ENCODE peak calls at places on chromosomes 1 and 21, in six cellular contexts. I is body of pancreas; S is NCI-H510A treated with DMSO at 0.1 percent for 48 hours; M is activated CD4-positive, CD25-positive, alpha-beta regulatory T cell; Y is substantia nigra; F is head of caudate nucleus. X is an unnamed sample.

GRCh38 chr1:14704846-14705245 is 106.4 kb downstream of the KAZN start:
- DNase-seq in I (no peak), S (no peak), M (no peak), Y (no peak), F (no peak), X (no peak)

GRCh38 chr1:9101510-9102146 is 27.3 kb downstream of the GPR157 start:
- DNase-seq in I (no peak), S (peak; percentile 99), M (no peak), Y (peak; percentile 40), F (peak; percentile 58), X (peak; percentile 69)

GRCh38 chr1:227948493-227949260 is 945 bp upstream of the WNT9A start:
- DNase-seq in I (peak; percentile 11), S (peak; percentile 11), M (no peak), Y (no peak), F (no peak), X (no peak)

GRCh38 chr1:240237305-240237721 is 145.6 kb downstream of the FMN2 start:
- DNase-seq in I (no peak), S (no peak), M (no peak), Y (no peak), F (no peak), X (no peak)

GRCh38 chr1:34407140-34407539 is 230.4 kb downstream of the C1orf94 start:
- DNase-seq in I (no peak), S (no peak), M (no peak), Y (no peak), F (no peak), X (no peak)

GRCh38 chr1:156754219-156754618 is 2.7 kb upstream of the HDGF start:
- DNase-seq in I (no peak), S (peak; percentile 16), M (no peak), Y (no peak), F (no peak), X (no peak)

GRCh38 chr1:25642710-25643109 is 26.1 kb downstream of the MAN1C1 start:
- DNase-seq in I (no peak), S (no peak), M (no peak), Y (no peak), F (no peak), X (no peak)

GRCh38 chr1:110173466-110174117 is 23.3 kb downstream of the SLC6A17 start:
- DNase-seq in I (no peak), S (no peak), M (no peak), Y (no peak), F (no peak), X (no peak)

GRCh38 chr1:44481701-44482100 is 76.6 kb downstream of the RNF220 start:
- DNase-seq in I (no peak), S (no peak), M (no peak), Y (no peak), F (no peak), X (no peak)

GRCh38 chr1:60970081-60970509 is 112.3 kb upstream of the NFIA start:
- DNase-seq in I (no peak), S (peak; percentile 80), M (no peak), Y (no peak), F (no peak), X (no peak)

GRCh38 chr1:31995263-31995662 is 18.4 kb upstream of the KHDRBS1 start:
- DNase-seq in I (no peak), S (no peak), M (no peak), Y (no peak), F (no peak), X (no peak)

GRCh38 chr21:37983336-37984095 is 67.3 kb upstream of the KCNJ6 start:
- DNase-seq in I (no peak), S (no peak), M (no peak), Y (no peak), F (no peak), X (no peak)

GRCh38 chr1:48495166-48495565 is 23.2 kb upstream of the SPATA6 start:
- DNase-seq in I (no peak), S (no peak), M (no peak), Y (no peak), F (no peak), X (no peak)

GRCh38 chr1:5597171-5597864 is 394.9 kb downstream of the NPHP4 start:
- DNase-seq in I (no peak), S (peak; percentile 3), M (no peak), Y (no peak), F (peak; percentile 69), X (no peak)

GRCh38 chr1:221217029-221217428 is 337.8 kb downstream of the HLX start:
- DNase-seq in I (no peak), S (no peak), M (no peak), Y (no peak), F (no peak), X (no peak)

GRCh38 chr1:162889989-162890388 is 29.0 kb upstream of the CCDC190 start:
- DNase-seq in I (no peak), S (no peak), M (no peak), Y (no peak), F (no peak), X (no peak)

GRCh38 chr1:58763214-58763613 is 20.6 kb downstream of the JUN start:
- DNase-seq in I (no peak), S (no peak), M (no peak), Y (no peak), F (no peak), X (no peak)

GRCh38 chr1:1020415-1021009 is 592 bp downstream of the AGRN start:
- DNase-seq in I (no peak), S (no peak), M (no peak), Y (no peak), F (peak; percentile 44), X (no peak)

GRCh38 chr1:17119076-17119743 is at the start of gene PADI2:
- DNase-seq in I (peak; percentile 69), S (peak; percentile 73), M (peak; percentile 3), Y (peak; percentile 94), F (peak; percentile 92), X (peak; percentile 35)

GRCh38 chr1:168225476-168226190 is at the start of gene SFT2D2:
- DNase-seq in I (peak; percentile 80), S (peak; percentile 77), M (peak; percentile 58), Y (peak; percentile 70), F (peak; percentile 76), X (peak; percentile 78)

GRCh38 chr1:15684468-15685283 is 556 bp downstream of the PLEKHM2 start:
- DNase-seq in I (peak; percentile 36), S (peak; percentile 50), M (no peak), Y (peak; percentile 22), F (peak; percentile 31), X (peak; percentile 67)

GRCh38 chr21:44578371-44579055 is 1.9 kb downstream of the KRTAP10-5 start:
- DNase-seq in I (no peak), S (no peak), M (no peak), Y (no peak), F (no peak), X (no peak)

GRCh38 chr1:24022611-24023359 is 42.7 kb upstream of the SRSF10 start:
- DNase-seq in I (no peak), S (no peak), M (no peak), Y (no peak), F (no peak), X (no peak)

GRCh38 chr1:203324103-203325003 is 19.0 kb downstream of the BTG2 start:
- DNase-seq in I (no peak), S (peak; percentile 52), M (no peak), Y (peak; percentile 63), F (no peak), X (no peak)

X was measured in ovary.